ENCODE peak calls at places on chromosomes 12 and 14, in nine cellular contexts. B is brain microvascular endothelial cell, M is BE2C, N is GM12865, J is retinal pigment epithelial cell, H is left ventricle myocardium inferior, R is endodermal cell, T is lower lobe of right lung, S is heart right ventricle. K is an unnamed sample.

GRCh38 chr12:93442411-93443340 is 929 bp upstream of the UBE2N start:
- DNase-seq in B (no peak), M (no peak), N (no peak), J (no peak), H (no peak), R (peak; percentile 65), T (no peak), S (no peak), K (no peak)

GRCh38 chr14:104731249-104731924 is 7.4 kb downstream of the ADSS1 start:
- DNase-seq in B (no peak), M (peak; percentile 51), N (no peak), J (no peak), H (no peak), R (peak; percentile 87), T (no peak), S (no peak), K (no peak)

GRCh38 chr12:10205251-10205807 is 7.3 kb upstream of the GABARAPL1 start:
- DNase-seq in B (no peak), M (no peak), N (no peak), J (no peak), H (no peak), R (peak; percentile 66), T (no peak), S (no peak), K (no peak)

GRCh38 chr12:116977465-116978380 is 67.0 kb downstream of the FBXW8 start:
- DNase-seq in B (no peak), M (no peak), N (peak; percentile 15), J (no peak), H (no peak), R (peak; percentile 34), T (no peak), S (no peak), K (no peak)

GRCh38 chr12:71746983-71747611 is 7.6 kb upstream of the RAB21 start:
- DNase-seq in B (peak; percentile 38), M (peak; percentile 40), N (peak; percentile 80), J (no peak), H (no peak), R (peak; percentile 82), T (no peak), S (peak; percentile 28), K (no peak)

GRCh38 chr12:122336015-122336946 is 70.0 kb upstream of the VPS33A start:
- DNase-seq in B (no peak), M (peak; percentile 52), N (peak; percentile 55), J (no peak), H (no peak), R (peak; percentile 76), T (no peak), S (no peak), K (no peak)

GRCh38 chr12:120262852-120263724 is 2.4 kb downstream of the PXN start:
- DNase-seq in B (no peak), M (no peak), N (no peak), J (no peak), H (peak; percentile 59), R (peak; percentile 62), T (no peak), S (peak; percentile 52), K (no peak)

GRCh38 chr14:104103061-104104005 is 17.8 kb downstream of the ASPG start:
- DNase-seq in B (no peak), M (no peak), N (no peak), J (peak; percentile 23), H (peak; percentile 10), R (peak; percentile 75), T (peak; percentile 48), S (no peak), K (peak; percentile 92)

GRCh38 chr12:81125691-81126090 is 47.8 kb downstream of the ACSS3 start:
- DNase-seq in B (no peak), M (no peak), N (no peak), J (no peak), H (no peak), R (no peak), T (no peak), S (no peak), K (no peak)

GRCh38 chr12:81123611-81124010 is 45.7 kb downstream of the ACSS3 start:
- DNase-seq in B (no peak), M (no peak), N (no peak), J (no peak), H (no peak), R (no peak), T (no peak), S (no peak), K (no peak)

DNA sequence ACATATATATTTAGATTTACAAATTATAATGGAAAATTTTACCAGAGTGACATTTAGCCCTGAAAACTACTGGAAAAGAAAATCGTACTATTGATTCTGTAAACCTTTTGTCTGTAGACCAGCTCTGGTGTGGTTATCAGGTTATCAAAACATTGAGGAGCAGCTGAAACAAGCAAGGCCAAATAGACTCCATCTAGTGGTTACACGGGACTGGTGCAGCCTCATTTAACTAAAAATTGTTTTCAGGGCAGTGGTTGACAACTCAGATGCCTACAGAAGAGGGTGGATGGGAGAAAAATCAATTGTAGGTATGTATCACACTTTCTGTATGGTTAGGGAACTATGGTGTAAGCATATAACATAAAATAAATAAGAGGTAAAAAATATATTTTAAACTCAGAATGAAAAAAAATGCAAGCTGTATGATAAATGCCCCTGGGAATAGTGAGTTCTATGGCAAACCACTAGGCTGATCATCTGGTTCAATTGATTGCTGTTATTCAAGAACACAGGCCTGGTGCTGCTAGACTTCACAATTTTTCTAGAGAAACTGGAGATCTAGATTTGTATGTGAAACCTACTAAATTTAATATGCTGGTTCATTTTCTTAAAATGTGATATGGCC is 51.2 kb downstream of the ACSS3 start:
- DNase-seq in B (peak; percentile 62), M (peak; percentile 47), N (peak; percentile 54), J (no peak), H (no peak), R (peak; percentile 80), T (no peak), S (peak; percentile 7), K (no peak)
- TF ChIP-seq CTCF in B (peak; percentile 90), M (peak; percentile 94), N (peak; percentile 80), J (peak; percentile 95), H (peak; percentile 79), R (peak; percentile 88), T (peak; percentile 66), S (peak; percentile 68), K (peak; percentile 90)

DNA sequence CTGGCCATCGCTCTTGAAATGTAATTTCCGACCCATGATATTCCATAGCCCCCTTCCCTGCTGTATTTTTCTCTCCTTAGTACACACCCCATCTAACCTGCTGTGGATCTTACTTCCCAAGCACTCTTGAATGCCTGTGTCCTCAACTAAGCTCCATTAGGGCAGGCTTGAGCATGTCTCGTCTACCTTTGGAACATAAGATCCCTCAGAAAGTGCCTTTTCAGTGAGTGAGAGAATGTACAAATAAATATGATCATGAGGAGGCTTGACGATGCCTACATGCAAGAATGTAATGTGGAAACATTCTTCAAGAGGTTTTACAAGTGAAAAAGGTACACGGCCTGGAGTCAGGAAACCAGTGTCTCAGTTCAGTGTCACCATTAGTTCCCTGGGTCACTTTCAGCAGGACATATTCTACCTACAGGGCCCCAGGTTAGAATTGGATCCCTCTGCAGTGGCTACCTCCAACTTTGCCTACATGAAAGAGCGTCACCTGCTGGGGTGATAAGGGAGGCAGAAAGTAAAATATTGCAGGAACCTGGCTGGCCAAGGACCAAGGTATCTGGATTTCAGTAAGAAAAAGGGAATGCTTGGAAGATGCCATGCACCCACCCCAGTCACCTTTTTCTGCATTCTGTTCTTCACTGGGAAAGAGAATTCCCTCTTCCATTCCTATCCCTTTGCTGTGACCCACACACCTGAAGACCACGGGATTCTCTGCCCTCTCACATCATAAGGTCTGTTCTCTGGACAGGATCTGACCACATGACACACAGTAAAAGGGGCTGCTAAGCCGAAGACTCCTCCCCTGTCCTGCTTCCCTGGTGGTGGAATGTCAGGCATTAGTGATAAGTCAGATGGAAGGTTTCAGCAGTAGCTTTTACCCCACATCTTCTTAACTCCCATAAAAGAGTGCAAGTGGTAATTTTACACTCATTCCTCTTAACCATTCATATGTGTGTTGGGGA is 24.6 kb upstream of the SERPINA1 start:
- DNase-seq in B (no peak), M (no peak), N (peak; percentile 13), J (no peak), H (no peak), R (peak; percentile 72), T (no peak), S (no peak), K (no peak)
- TF ChIP-seq CTCF in B (peak; percentile 58), M (peak; percentile 20), N (peak; percentile 41), J (peak; percentile 56), H (no peak), R (peak; percentile 72), T (peak; percentile 33), S (peak; percentile 28), K (peak; percentile 26)

GRCh38 chr14:61726772-61727658 is 31.7 kb downstream of the HIF1A start:
- DNase-seq in B (no peak), M (no peak), N (no peak), J (no peak), H (no peak), R (no peak), T (no peak), S (no peak), K (no peak)

GRCh38 chr14:61733972-61734371 is 28.2 kb upstream of the SNAPC1 start:
- DNase-seq in B (no peak), M (no peak), N (no peak), J (no peak), H (no peak), R (no peak), T (no peak), S (no peak), K (no peak)

GRCh38 chr14:61736751-61737150 is 25.5 kb upstream of the SNAPC1 start:
- DNase-seq in B (no peak), M (no peak), N (no peak), J (no peak), H (no peak), R (no peak), T (no peak), S (no peak), K (no peak)

DNA sequence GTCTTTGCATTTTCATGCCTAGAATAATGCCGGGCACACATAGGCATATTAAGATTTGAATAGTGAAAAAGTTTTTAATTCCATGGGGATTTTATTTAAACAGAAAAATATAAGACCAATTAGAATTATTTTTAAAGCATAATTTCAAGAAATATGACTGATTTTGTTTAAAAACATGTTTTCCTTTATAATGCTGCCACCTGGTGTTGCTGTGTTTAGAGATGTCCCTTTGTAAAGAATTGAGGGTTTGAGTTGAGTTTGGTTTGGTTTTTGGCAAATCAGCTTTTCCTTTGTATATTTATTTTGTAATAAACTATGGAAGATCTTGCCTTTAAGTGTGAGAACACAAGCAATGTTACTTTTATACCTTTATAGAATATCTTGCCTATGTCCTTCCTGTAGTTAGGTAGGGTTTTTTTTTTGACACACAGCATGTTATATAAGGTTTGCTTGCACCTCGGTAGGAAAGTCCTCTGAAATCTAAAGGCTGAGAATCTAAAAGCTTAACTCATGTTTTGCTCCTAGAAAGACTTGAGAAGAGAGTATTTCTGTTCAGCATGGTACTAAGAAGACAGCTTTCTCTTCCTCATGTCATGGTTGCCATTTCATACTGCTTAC is 31.4 kb upstream of the SNAPC1 start:
- DNase-seq in B (no peak), M (no peak), N (no peak), J (no peak), H (no peak), R (no peak), T (no peak), S (no peak), K (no peak)
- TF ChIP-seq CTCF in B (peak; percentile 6), M (peak; percentile 55), N (peak; percentile 16), J (peak; percentile 42), H (peak; percentile 64), R (peak; percentile 68), T (peak; percentile 52), S (peak; percentile 50), K (peak; percentile 81)

GRCh38 chr12:26113194-26113654 is 11.6 kb downstream of the BHLHE41 start:
- DNase-seq in B (no peak), M (no peak), N (no peak), J (no peak), H (no peak), R (no peak), T (no peak), S (peak; percentile 49), K (no peak)

GRCh38 chr12:26114720-26115406 is 10.0 kb downstream of the BHLHE41 start:
- DNase-seq in B (no peak), M (no peak), N (no peak), J (no peak), H (no peak), R (no peak), T (no peak), S (no peak), K (no peak)

GRCh38 chr12:26112232-26112631 is 12.6 kb downstream of the BHLHE41 start:
- DNase-seq in B (no peak), M (no peak), N (no peak), J (no peak), H (no peak), R (peak; percentile 32), T (no peak), S (no peak), K (no peak)

GRCh38 chr12:26112703-26113147 is 12.1 kb downstream of the BHLHE41 start:
- DNase-seq in B (no peak), M (no peak), N (no peak), J (no peak), H (no peak), R (peak; percentile 84), T (no peak), S (no peak), K (no peak)

DNA sequence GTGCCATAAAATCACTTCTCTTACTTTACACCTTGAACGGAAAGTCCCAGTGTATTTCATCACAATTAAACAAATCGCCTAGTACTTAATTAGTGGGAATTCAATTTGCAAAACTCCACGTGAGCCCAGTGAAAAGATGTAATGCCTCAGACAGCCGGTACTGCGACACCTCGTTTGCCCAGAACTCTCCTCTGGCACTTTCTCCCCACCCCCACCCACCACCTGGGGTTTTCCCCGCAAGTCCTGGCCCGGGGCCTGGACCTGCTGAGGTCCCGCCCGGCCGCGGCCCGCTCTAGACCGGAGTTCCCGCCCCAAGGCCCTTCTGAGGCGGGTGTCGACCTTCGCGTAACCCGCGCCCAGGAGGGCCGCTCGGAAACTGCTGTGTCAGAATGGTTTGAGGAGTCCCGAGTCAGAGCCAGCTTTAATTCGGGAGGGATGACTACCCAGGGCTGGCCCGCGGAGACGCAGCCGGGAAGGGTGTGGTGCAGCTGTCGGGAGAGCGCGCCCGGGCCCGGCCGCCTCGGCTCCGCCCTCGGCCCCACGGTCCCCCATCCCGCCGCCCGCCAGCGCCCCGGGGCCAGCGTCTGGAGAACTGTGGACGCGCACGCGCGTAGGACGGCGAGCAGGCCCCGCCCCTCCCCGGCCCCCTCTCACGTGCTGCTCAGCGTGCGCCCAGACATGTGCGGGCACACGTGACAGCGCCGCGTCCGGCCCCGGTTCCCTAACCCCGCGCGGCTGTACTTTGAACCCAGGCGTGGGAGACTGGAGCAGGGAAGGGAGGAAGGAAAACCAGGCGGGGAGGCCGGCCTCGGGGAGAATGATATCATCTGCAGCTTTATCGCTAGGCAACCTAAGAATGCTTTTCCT is 10.8 kb downstream of the BHLHE41 start:
- DNase-seq in B (peak; percentile 84), M (peak; percentile 86), N (peak; percentile 89), J (peak; percentile 86), H (peak; percentile 95), R (peak; percentile 97), T (peak; percentile 94), S (peak; percentile 96), K (no peak)
- TF ChIP-seq CTCF in B (peak; percentile 49), M (peak; percentile 16), N (peak; percentile 12), J (peak; percentile 27), H (peak; percentile 45), R (peak; percentile 74), T (peak; percentile 31), S (peak; percentile 19), K (peak; percentile 71)

K was measured in chondrocyte.